ENCODE peak calls at places on chromosomes 16 and 17, in six cellular contexts. N is cardiac muscle cell, E is fibroblast of lung, C is testis, V is body of pancreas, A is psoas muscle. B is an unnamed sample.

GRCh38 chr17:56558088-56558487 is 35.4 kb upstream of the NOG start:
- DNase-seq in E (no peak), N (no peak), V (no peak), A (no peak), C (no peak), B (no peak)

GRCh38 chr16:54576776-54577175 is 290.2 kb upstream of the IRX3 start:
- DNase-seq in C (no peak), E (no peak), V (no peak), A (no peak), N (no peak), B (no peak)

GRCh38 chr16:26765087-26765486 is 301.6 kb upstream of the C16orf82 start:
- DNase-seq in N (no peak), E (no peak), V (no peak), C (no peak), A (no peak), B (no peak)

GRCh38 chr16:85650864-85651811 is 37.6 kb downstream of the GINS2 start:
- DNase-seq in V (peak; percentile 84), N (no peak), E (peak; percentile 21), C (no peak), A (peak; percentile 67), B (no peak)

GRCh38 chr16:49461517-49461951 is 87.9 kb downstream of the C16orf78 start:
- DNase-seq in E (no peak), V (no peak), N (no peak), A (no peak), C (no peak), B (no peak)

GRCh38 chr16:88785106-88785924 is at the start of gene PIEZO1:
- DNase-seq in V (peak; percentile 68), N (peak; percentile 80), C (peak; percentile 65), A (peak; percentile 81), E (peak; percentile 64), B (peak; percentile 80)

GRCh38 chr16:17372383-17372782 is 98.4 kb downstream of the XYLT1 start:
- DNase-seq in N (peak; percentile 37), V (no peak), E (peak; percentile 47), A (no peak), C (no peak), B (no peak)

GRCh38 chr16:1791256-1791942 is 2.1 kb downstream of the IGFALS start:
- DNase-seq in V (no peak), E (no peak), A (no peak), C (no peak), N (no peak), B (no peak)

GRCh38 chr17:10198509-10199249 is at the start of gene GAS7:
- DNase-seq in A (peak; percentile 81), E (no peak), V (peak; percentile 43), C (peak; percentile 75), N (peak; percentile 87), B (peak; percentile 46)

GRCh38 chr16:82263456-82264159 is 93.6 kb upstream of the MPHOSPH6 start:
- DNase-seq in E (peak; percentile 52), A (peak; percentile 20), N (peak; percentile 73), C (peak; percentile 68), V (peak; percentile 55), B (peak; percentile 81)

GRCh38 chr16:74608944-74609343 is 2.0 kb upstream of the GLG1 start:
- DNase-seq in E (no peak), N (no peak), V (no peak), C (no peak), A (no peak), B (no peak)

GRCh38 chr17:40319651-40320550 is 10.9 kb downstream of the RARA start:
- DNase-seq in N (no peak), C (peak; percentile 61), E (no peak), A (peak; percentile 67), V (no peak), B (peak; percentile 45)

GRCh38 chr16:75589301-75589700 is 23.1 kb downstream of the GABARAPL2 start:
- DNase-seq in V (no peak), N (no peak), E (no peak), C (no peak), A (peak; percentile 46), B (no peak)

GRCh38 chr17:82678265-82678891 is 20.1 kb downstream of the RAB40B start:
- DNase-seq in E (no peak), C (no peak), A (peak; percentile 13), V (no peak), N (no peak), B (no peak)

GRCh38 chr16:47460301-47460754 is 535 bp downstream of the ITFG1 start:
- DNase-seq in A (no peak), E (no peak), N (no peak), C (no peak), V (no peak), B (no peak)

GRCh38 chr17:44915321-44915726 is at the start of gene GFAP:
- DNase-seq in C (no peak), E (no peak), A (no peak), V (no peak), N (no peak), B (peak; percentile 16)

GRCh38 chr16:12406840-12407690 is 396.6 kb downstream of the CPPED1 start:
- DNase-seq in N (no peak), V (no peak), E (peak; percentile 32), A (no peak), C (no peak), B (no peak)

GRCh38 chr17:49170216-49170615 is 37.6 kb downstream of the B4GALNT2 start:
- DNase-seq in C (no peak), V (no peak), E (no peak), N (no peak), A (no peak), B (no peak)

GRCh38 chr16:22425036-22425801 is 50.8 kb upstream of the CDR2 start:
- DNase-seq in V (no peak), A (peak; percentile 79), E (peak; percentile 34), N (no peak), C (peak; percentile 49), B (no peak)

GRCh38 chr16:81645303-81645702 is 133.8 kb upstream of the PLCG2 start:
- DNase-seq in N (peak; percentile 97), V (peak; percentile 97), E (peak; percentile 67), A (peak; percentile 39), C (no peak), B (peak; percentile 79)

GRCh38 chr16:57815987-57816745 is 13.9 kb upstream of the KIFC3 start:
- DNase-seq in N (peak; percentile 51), V (peak; percentile 94), A (peak; percentile 92), C (peak; percentile 72), E (peak; percentile 88), B (no peak)

DNA sequence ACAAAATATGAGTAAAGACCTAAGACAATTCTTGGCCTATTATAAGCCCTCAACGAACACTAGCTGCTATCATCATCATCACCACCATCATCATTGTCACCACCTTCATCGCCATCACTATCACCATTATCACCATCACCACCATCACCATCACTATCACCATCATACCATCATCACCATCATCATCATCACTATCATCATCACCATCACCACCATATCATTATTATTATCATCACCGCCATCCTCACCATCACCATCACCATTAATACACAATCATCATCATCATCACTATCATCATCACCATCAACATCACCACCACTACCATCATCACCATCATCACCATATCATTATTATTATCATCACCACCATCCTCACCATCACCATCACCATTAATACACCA is 82.5 kb downstream of the RGS9 start:
- DNase-seq in E (no peak), C (no peak), V (no peak), A (no peak), N (no peak), B (no peak)
- H3K27me3 ChIP-seq in E (peaks cover 2% of the 10 kb centered on the region), C (no peaks in the 10 kb centered on the region), V (no peaks in the 10 kb centered on the region), A (no peaks in the 10 kb centered on the region), N (no peaks in the 10 kb centered on the region), B (no peaks in the 10 kb centered on the region)

DNA sequence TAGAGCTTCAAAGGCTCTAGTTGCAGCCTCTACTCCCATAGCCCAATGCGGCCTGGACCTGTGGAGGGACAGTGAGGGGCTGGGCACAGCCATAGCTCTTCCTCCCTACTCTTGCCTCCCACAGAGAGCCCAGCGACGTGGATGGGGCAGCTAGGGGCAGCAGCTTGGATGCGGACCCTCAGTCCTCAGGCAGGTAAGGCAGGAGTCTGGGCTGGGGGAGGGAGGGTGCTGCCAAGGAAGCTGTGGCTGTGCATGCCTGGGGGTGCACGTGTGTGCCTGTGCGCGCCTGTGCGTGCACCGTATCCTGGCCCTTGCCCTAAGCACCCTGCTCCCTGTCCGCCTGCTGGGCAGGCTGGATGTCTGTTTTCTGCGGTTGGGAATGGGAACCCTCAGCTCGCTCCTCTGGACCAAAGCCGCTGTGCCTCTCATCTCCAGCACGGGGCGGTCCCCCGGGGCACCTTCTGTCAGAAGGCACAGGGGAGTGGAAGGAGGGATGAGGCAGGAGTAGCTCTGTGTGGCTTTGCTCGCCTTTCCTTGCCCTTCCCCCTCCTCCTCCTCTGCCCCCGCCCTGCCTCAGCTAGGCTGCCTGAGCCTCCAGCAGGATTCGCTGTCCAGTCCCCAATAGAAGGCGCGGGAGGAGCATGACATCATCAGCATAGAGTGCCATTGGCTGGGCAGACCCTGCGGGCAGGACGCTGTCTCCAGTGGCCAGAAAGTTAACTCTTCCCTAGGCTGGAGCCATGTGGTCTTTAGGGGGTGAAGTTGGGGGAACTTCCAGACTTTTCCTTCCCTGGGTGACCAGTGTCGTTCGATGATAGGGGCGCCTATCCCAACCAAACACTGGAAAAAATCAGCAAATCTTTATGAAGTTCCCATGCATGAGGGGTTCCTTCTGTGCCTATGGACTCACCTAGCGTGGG is 797 bp downstream of the PRCD start:
- DNase-seq in A (peak; percentile 93), N (peak; percentile 96), C (peak; percentile 95), E (peak; percentile 95), V (peak; percentile 92), B (peak; percentile 87)
- TF ChIP-seq CTCF in A (peak; percentile 14), N (peak; percentile 22), C (peak; percentile 10), E (peak; percentile 28), V (peak; percentile 20), B (peak; percentile 45)

GRCh38 chr16:66426112-66427035 is 721 bp upstream of the BEAN1 start:
- DNase-seq in N (no peak), E (no peak), A (no peak), V (no peak), C (no peak), B (no peak)
- H3K27me3 ChIP-seq in N (peaks cover 92% of the 10 kb centered on the region), E (peaks cover 44% of the 10 kb centered on the region), A (peaks cover 22% of the 10 kb centered on the region), V (no peaks in the 10 kb centered on the region), C (no peaks in the 10 kb centered on the region), B (no peaks in the 10 kb centered on the region)

GRCh38 chr16:79408355-79408754 is 192.2 kb downstream of the MAF start:
- DNase-seq in A (no peak), N (no peak), C (no peak), E (no peak), V (no peak), B (no peak)

GRCh38 chr16:79409970-79410369 is 190.6 kb downstream of the MAF start:
- DNase-seq in V (no peak), N (no peak), E (no peak), C (no peak), A (no peak), B (no peak)

GRCh38 chr16:79415983-79416641 is 184.4 kb downstream of the MAF start:
- DNase-seq in C (no peak), N (no peak), A (no peak), V (no peak), E (no peak), B (no peak)

GRCh38 chr16:79411805-79412204 is 188.7 kb downstream of the MAF start:
- DNase-seq in N (no peak), E (no peak), A (no peak), C (no peak), V (no peak), B (no peak)

DNA sequence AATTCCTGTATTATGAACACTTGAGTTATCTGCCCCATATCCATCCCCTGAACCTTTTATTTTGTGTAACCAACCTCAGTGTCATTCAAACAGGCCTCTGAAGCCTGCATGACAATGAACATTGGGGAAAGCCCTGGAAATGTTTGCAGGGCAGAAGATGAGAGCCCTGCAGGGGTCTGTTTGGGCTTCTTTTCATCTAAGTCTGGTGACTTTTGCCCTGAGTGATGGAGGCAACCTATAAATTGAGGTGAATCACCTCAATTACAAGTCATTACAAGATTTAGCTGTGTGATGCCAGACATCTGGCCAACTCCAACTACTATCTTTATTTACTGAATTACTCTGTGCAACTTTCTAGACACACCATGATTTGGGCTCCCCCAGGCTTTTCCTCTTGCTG is 189.2 kb downstream of the MAF start:
- DNase-seq in V (no peak), N (no peak), A (no peak), C (no peak), E (no peak), B (no peak)
- TF ChIP-seq CTCF in V (no peak), N (no peak), A (no peak), C (no peak), E (no peak), B (no peak)